ENCODE peak calls at places on chromosome 2, in seven cellular contexts. One of them, this sample, is unnamed.
A peak's percentile ranks its signal among the peaks of the same experiment; 100 is the strongest.

GRCh38 chr2:17482651-17483050 is 35.6 kb downstream of the RAD51AP2 start:
- DNase-seq in Calu3: no peak
- DNase-seq in astrocyte: peak; percentile 60
- DNase-seq in uterus: no peak
- DNase-seq in PC-3: no peak
- DNase-seq in nephron progenitor cell: no peak
- DNase-seq in H1: no peak
- DNase-seq in this sample: no peak

GRCh38 chr2:46231721-46232120 is 65.5 kb upstream of the EPAS1 start:
- DNase-seq in Calu3: no peak
- DNase-seq in astrocyte: no peak
- DNase-seq in uterus: no peak
- DNase-seq in PC-3: no peak
- DNase-seq in nephron progenitor cell: no peak
- DNase-seq in H1: no peak
- DNase-seq in this sample: no peak

GRCh38 chr2:232731470-232731869 is 34.3 kb downstream of the GIGYF2 start:
- DNase-seq in Calu3: no peak
- DNase-seq in astrocyte: peak; percentile 48
- DNase-seq in uterus: no peak
- DNase-seq in PC-3: no peak
- DNase-seq in nephron progenitor cell: no peak
- DNase-seq in H1: no peak
- DNase-seq in this sample: no peak

GRCh38 chr2:240628507-240629418 is 3.5 kb downstream of the GPR35 start:
- DNase-seq in Calu3: no peak
- DNase-seq in astrocyte: no peak
- DNase-seq in uterus: no peak
- DNase-seq in PC-3: no peak
- DNase-seq in nephron progenitor cell: no peak
- DNase-seq in H1: no peak
- DNase-seq in this sample: no peak

GRCh38 chr2:219252900-219253752 is at the start of gene TUBA4B:
- DNase-seq in Calu3: peak; percentile 36
- DNase-seq in astrocyte: peak; percentile 34
- DNase-seq in uterus: peak; percentile 33
- DNase-seq in PC-3: peak; percentile 42
- DNase-seq in nephron progenitor cell: peak; percentile 56
- DNase-seq in H1: no peak
- DNase-seq in this sample: peak; percentile 27

GRCh38 chr2:196219686-196220085 is 48.3 kb upstream of the STK17B start:
- DNase-seq in Calu3: no peak
- DNase-seq in astrocyte: no peak
- DNase-seq in uterus: no peak
- DNase-seq in PC-3: no peak
- DNase-seq in nephron progenitor cell: no peak
- DNase-seq in H1: no peak
- DNase-seq in this sample: no peak

GRCh38 chr2:109644571-109645275 is 30.6 kb downstream of the SOWAHC start:
- DNase-seq in Calu3: peak; percentile 24
- DNase-seq in astrocyte: no peak
- DNase-seq in uterus: no peak
- DNase-seq in PC-3: peak; percentile 38
- DNase-seq in nephron progenitor cell: peak; percentile 39
- DNase-seq in H1: no peak
- DNase-seq in this sample: no peak

GRCh38 chr2:179822540-179822939 is 38.9 kb downstream of the ZNF385B start:
- DNase-seq in Calu3: no peak
- DNase-seq in astrocyte: no peak
- DNase-seq in uterus: no peak
- DNase-seq in PC-3: no peak
- DNase-seq in nephron progenitor cell: no peak
- DNase-seq in H1: no peak
- DNase-seq in this sample: no peak

GRCh38 chr2:128456281-128456680 is 137.6 kb upstream of the HS6ST1 start:
- DNase-seq in Calu3: no peak
- DNase-seq in astrocyte: no peak
- DNase-seq in uterus: no peak
- DNase-seq in PC-3: no peak
- DNase-seq in nephron progenitor cell: no peak
- DNase-seq in H1: no peak
- DNase-seq in this sample: no peak

GRCh38 chr2:96926791-96927190 is 56.9 kb upstream of the SEMA4C start:
- DNase-seq in Calu3: no peak
- DNase-seq in astrocyte: no peak
- DNase-seq in uterus: no peak
- DNase-seq in PC-3: no peak
- DNase-seq in nephron progenitor cell: no peak
- DNase-seq in H1: no peak
- DNase-seq in this sample: no peak

GRCh38 chr2:64846175-64846574 is 143.0 kb upstream of the SLC1A4 start:
- DNase-seq in Calu3: no peak
- DNase-seq in astrocyte: no peak
- DNase-seq in uterus: no peak
- DNase-seq in PC-3: no peak
- DNase-seq in nephron progenitor cell: no peak
- DNase-seq in H1: no peak
- DNase-seq in this sample: no peak

GRCh38 chr2:171294608-171295007 is 133.9 kb upstream of the TLK1 start:
- DNase-seq in Calu3: no peak
- DNase-seq in astrocyte: no peak
- DNase-seq in uterus: no peak
- DNase-seq in PC-3: no peak
- DNase-seq in nephron progenitor cell: no peak
- DNase-seq in H1: no peak
- DNase-seq in this sample: no peak

GRCh38 chr2:148237911-148238310 is 217.0 kb downstream of the MBD5 start:
- DNase-seq in Calu3: no peak
- DNase-seq in astrocyte: no peak
- DNase-seq in uterus: no peak
- DNase-seq in PC-3: no peak
- DNase-seq in nephron progenitor cell: no peak
- DNase-seq in H1: no peak
- DNase-seq in this sample: no peak

GRCh38 chr2:85539361-85540130 is 578 bp downstream of the MAT2A start:
- DNase-seq in Calu3: peak; percentile 69
- DNase-seq in astrocyte: peak; percentile 43
- DNase-seq in uterus: peak; percentile 80
- DNase-seq in PC-3: peak; percentile 53
- DNase-seq in nephron progenitor cell: no peak
- DNase-seq in H1: no peak
- DNase-seq in this sample: peak; percentile 52

GRCh38 chr2:153495725-153496124 is 17.2 kb upstream of the RPRM start:
- DNase-seq in Calu3: no peak
- DNase-seq in astrocyte: no peak
- DNase-seq in uterus: no peak
- DNase-seq in PC-3: no peak
- DNase-seq in nephron progenitor cell: no peak
- DNase-seq in H1: no peak
- DNase-seq in this sample: no peak

GRCh38 chr2:227472265-227473018 is 486 bp downstream of the AGFG1 start:
- DNase-seq in Calu3: peak; percentile 70
- DNase-seq in astrocyte: no peak
- DNase-seq in uterus: no peak
- DNase-seq in PC-3: peak; percentile 12
- DNase-seq in nephron progenitor cell: peak; percentile 72
- DNase-seq in H1: no peak
- DNase-seq in this sample: peak; percentile 36

GRCh38 chr2:7835693-7836680 is 845.9 kb upstream of the ID2 start:
- DNase-seq in Calu3: no peak
- DNase-seq in astrocyte: no peak
- DNase-seq in uterus: no peak
- DNase-seq in PC-3: no peak
- DNase-seq in nephron progenitor cell: peak; percentile 7
- DNase-seq in H1: no peak
- DNase-seq in this sample: no peak

GRCh38 chr2:16623046-16623445 is 42.6 kb downstream of the CYRIA start:
- DNase-seq in Calu3: no peak
- DNase-seq in astrocyte: peak; percentile 97
- DNase-seq in uterus: no peak
- DNase-seq in PC-3: peak; percentile 31
- DNase-seq in nephron progenitor cell: no peak
- DNase-seq in H1: no peak
- DNase-seq in this sample: no peak

GRCh38 chr2:75476778-75477177 is 84.0 kb downstream of the EVA1A start:
- DNase-seq in Calu3: no peak
- DNase-seq in astrocyte: peak; percentile 90
- DNase-seq in uterus: no peak
- DNase-seq in PC-3: no peak
- DNase-seq in nephron progenitor cell: no peak
- DNase-seq in H1: no peak
- DNase-seq in this sample: no peak

GRCh38 chr2:26302846-26303245 is 43.1 kb upstream of the SELENOI start:
- DNase-seq in Calu3: peak; percentile 52
- DNase-seq in astrocyte: no peak
- DNase-seq in uterus: no peak
- DNase-seq in PC-3: peak; percentile 74
- DNase-seq in nephron progenitor cell: no peak
- DNase-seq in H1: no peak
- DNase-seq in this sample: no peak

GRCh38 chr2:214156971-214157370 is 253.9 kb upstream of the VWC2L start:
- DNase-seq in Calu3: no peak
- DNase-seq in astrocyte: no peak
- DNase-seq in uterus: no peak
- DNase-seq in PC-3: peak; percentile 44
- DNase-seq in nephron progenitor cell: no peak
- DNase-seq in H1: no peak
- DNase-seq in this sample: no peak

GRCh38 chr2:69452687-69453086 is 15.5 kb upstream of the NFU1 start:
- DNase-seq in Calu3: no peak
- DNase-seq in astrocyte: no peak
- DNase-seq in uterus: no peak
- DNase-seq in PC-3: no peak
- DNase-seq in nephron progenitor cell: no peak
- DNase-seq in H1: no peak
- DNase-seq in this sample: no peak

GRCh38 chr2:235446082-235446481 is 47.8 kb upstream of the AGAP1 start:
- DNase-seq in Calu3: no peak
- DNase-seq in astrocyte: no peak
- DNase-seq in uterus: no peak
- DNase-seq in PC-3: no peak
- DNase-seq in nephron progenitor cell: no peak
- DNase-seq in H1: no peak
- DNase-seq in this sample: no peak

GRCh38 chr2:235445116-235445515 is 48.7 kb upstream of the AGAP1 start:
- DNase-seq in Calu3: no peak
- DNase-seq in astrocyte: no peak
- DNase-seq in uterus: no peak
- DNase-seq in PC-3: no peak
- DNase-seq in nephron progenitor cell: no peak
- DNase-seq in H1: no peak
- DNase-seq in this sample: no peak

GRCh38 chr2:235447210-235447609 is 46.6 kb upstream of the AGAP1 start:
- DNase-seq in Calu3: no peak
- DNase-seq in astrocyte: no peak
- DNase-seq in uterus: no peak
- DNase-seq in PC-3: peak; percentile 40
- DNase-seq in nephron progenitor cell: no peak
- DNase-seq in H1: no peak
- DNase-seq in this sample: no peak

GRCh38 chr2:235439959-235440662 is 53.7 kb upstream of the AGAP1 start:
- DNase-seq in Calu3: no peak
- DNase-seq in astrocyte: no peak
- DNase-seq in uterus: no peak
- DNase-seq in PC-3: no peak
- DNase-seq in nephron progenitor cell: no peak
- DNase-seq in H1: no peak
- DNase-seq in this sample: no peak

DNA sequence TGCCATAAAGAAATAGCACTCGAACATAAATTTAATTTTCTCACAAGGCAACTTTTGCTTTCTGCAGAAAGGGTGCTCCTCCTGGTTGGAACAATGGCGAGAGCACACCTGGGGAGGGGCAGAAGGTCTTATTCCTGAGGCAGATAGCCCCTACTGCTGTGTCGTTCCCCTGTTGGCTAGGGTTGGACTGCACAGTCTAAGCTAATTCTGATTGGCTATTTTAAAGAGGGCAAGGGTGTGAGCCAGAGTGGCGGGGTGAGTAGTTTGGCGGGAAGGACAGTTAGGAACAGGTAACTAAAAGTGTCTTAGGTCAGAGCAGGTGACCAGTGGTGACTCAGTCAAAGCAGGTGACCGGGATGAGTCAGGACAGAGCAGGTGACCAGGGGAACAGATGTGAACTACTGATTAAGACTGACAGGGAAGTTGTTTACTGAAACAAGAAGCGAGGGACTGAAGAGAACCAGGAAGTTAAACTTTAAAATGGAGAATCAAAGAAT is 49.7 kb upstream of the AGAP1 start:
- DNase-seq in Calu3: peak; percentile 75
- DNase-seq in astrocyte: no peak
- DNase-seq in uterus: no peak
- DNase-seq in PC-3: peak; percentile 45
- DNase-seq in nephron progenitor cell: no peak
- DNase-seq in H1: no peak
- DNase-seq in this sample: no peak
- TF ChIP-seq CTCF in Calu3: no peak
- TF ChIP-seq CTCF in astrocyte: no peak
- TF ChIP-seq CTCF in uterus: no peak
- TF ChIP-seq CTCF in PC-3: no peak
- TF ChIP-seq CTCF in nephron progenitor cell: no peak
- TF ChIP-seq CTCF in H1: no peak
- TF ChIP-seq CTCF in this sample: no peak

GRCh38 chr2:215635788-215636139 is 199.9 kb upstream of the FN1 start:
- DNase-seq in Calu3: peak; percentile 43
- DNase-seq in astrocyte: peak; percentile 77
- DNase-seq in uterus: no peak
- DNase-seq in PC-3: peak; percentile 84
- DNase-seq in nephron progenitor cell: no peak
- DNase-seq in H1: no peak
- DNase-seq in this sample: no peak
- TF ChIP-seq CTCF in Calu3: no peak
- TF ChIP-seq CTCF in astrocyte: peak; percentile 18
- TF ChIP-seq CTCF in uterus: no peak
- TF ChIP-seq CTCF in PC-3: peak; percentile 55
- TF ChIP-seq CTCF in nephron progenitor cell: no peak
- TF ChIP-seq CTCF in H1: peak; percentile 5
- TF ChIP-seq CTCF in this sample: no peak

GRCh38 chr2:177195194-177195593 is 17.4 kb upstream of the HNRNPA3 start:
- DNase-seq in Calu3: no peak
- DNase-seq in astrocyte: no peak
- DNase-seq in uterus: no peak
- DNase-seq in PC-3: no peak
- DNase-seq in nephron progenitor cell: no peak
- DNase-seq in H1: no peak
- DNase-seq in this sample: no peak
- TF ChIP-seq CTCF in Calu3: no peak
- TF ChIP-seq CTCF in astrocyte: no peak
- TF ChIP-seq CTCF in uterus: no peak
- TF ChIP-seq CTCF in PC-3: no peak
- TF ChIP-seq CTCF in nephron progenitor cell: no peak
- TF ChIP-seq CTCF in H1: peak; percentile 34
- TF ChIP-seq CTCF in this sample: no peak

DNA sequence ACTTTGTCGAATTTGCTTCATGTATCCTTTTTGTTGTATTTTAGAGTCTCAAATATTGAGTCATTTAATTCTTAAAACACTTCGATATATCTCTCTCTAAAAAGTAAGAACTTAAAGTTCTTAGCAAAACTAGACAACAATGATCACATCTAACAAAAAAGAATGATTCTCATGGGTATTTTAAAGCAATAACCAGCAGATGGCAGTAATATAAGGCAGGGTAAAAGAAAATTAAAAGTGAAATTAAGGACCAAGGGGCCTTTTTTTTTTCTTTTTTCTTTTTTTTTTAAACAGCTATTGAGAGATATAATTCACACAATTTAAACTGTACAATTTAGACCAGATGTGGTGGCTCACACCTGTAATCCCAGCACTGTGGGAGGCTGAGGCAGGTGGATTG is 9.9 kb upstream of the AOX1 start:
- DNase-seq in Calu3: no peak
- DNase-seq in astrocyte: no peak
- DNase-seq in uterus: no peak
- DNase-seq in PC-3: peak; percentile 60
- DNase-seq in nephron progenitor cell: no peak
- DNase-seq in H1: no peak
- DNase-seq in this sample: no peak
- TF ChIP-seq CTCF in Calu3: no peak
- TF ChIP-seq CTCF in astrocyte: peak; percentile 34
- TF ChIP-seq CTCF in uterus: peak; percentile 8
- TF ChIP-seq CTCF in PC-3: peak; percentile 69
- TF ChIP-seq CTCF in nephron progenitor cell: no peak
- TF ChIP-seq CTCF in H1: no peak
- TF ChIP-seq CTCF in this sample: peak; percentile 58